ENCODE peak calls at places on chromosomes 11 and 22, in ten cellular contexts. H, M, P, W, T, O, N, Y, J and E are unnamed samples.

GRCh38 chr11:47233989-47234668 is 14.5 kb downstream of the ACP2 start:
- DNase-seq in Y (no peak), P (peak), J (no peak), O (peak), H (no peak), W (peak), T (peak), N (peak), M (no peak), E (peak)

GRCh38 chr11:124193221-124193945 is 10.2 kb downstream of the OR10D3 start:
- DNase-seq in H (no peak), M (no peak), T (no peak), W (no peak), P (no peak), O (no peak), Y (no peak), J (no peak), N (no peak), E (no peak)

GRCh38 chr11:45805305-45806071 is 539 bp downstream of the SLC35C1 start:
- DNase-seq in N (peak), O (peak), M (peak), P (peak), W (peak), Y (no peak), H (no peak), T (peak), J (peak), E (peak)

GRCh38 chr11:35539781-35540281 is 14.4 kb upstream of the PAMR1 start:
- DNase-seq in Y (no peak), J (no peak), N (peak), W (no peak), H (no peak), T (no peak), O (no peak), M (no peak), P (no peak), E (peak)

GRCh38 chr22:20979243-20979809 is 2.8 kb upstream of the LZTR1 start:
- DNase-seq in P (peak), Y (no peak), N (peak), O (peak), M (no peak), J (peak), H (peak), T (peak), W (peak), E (no peak)

GRCh38 chr11:76025068-76025467 is 181.2 kb downstream of the WNT11 start:
- DNase-seq in N (peak), W (no peak), H (no peak), P (peak), O (no peak), Y (no peak), J (no peak), M (no peak), T (peak), E (no peak)

GRCh38 chr22:45903355-45904149 is 73.4 kb downstream of the WNT7B start:
- DNase-seq in P (peak), T (no peak), N (peak), J (no peak), Y (no peak), O (no peak), M (no peak), W (no peak), H (no peak), E (no peak)

GRCh38 chr11:103529217-103529684 is 420.0 kb downstream of the DYNC2H1 start:
- DNase-seq in O (no peak), Y (no peak), T (no peak), H (no peak), W (no peak), P (peak), N (peak), J (no peak), M (no peak), E (peak)

GRCh38 chr11:14554959-14555358 is 34.8 kb upstream of the PSMA1 start:
- DNase-seq in T (no peak), M (no peak), P (no peak), H (no peak), J (no peak), Y (no peak), N (no peak), O (no peak), W (no peak), E (no peak)

GRCh38 chr22:44068422-44069191 is 44.5 kb downstream of the PARVB start:
- DNase-seq in J (peak), H (no peak), Y (no peak), P (no peak), T (no peak), M (no peak), O (no peak), N (no peak), W (no peak), E (no peak)

GRCh38 chr11:86761978-86762377 is 38.4 kb upstream of the PRSS23 start:
- DNase-seq in O (no peak), N (peak), T (no peak), H (no peak), Y (no peak), P (no peak), J (no peak), M (no peak), W (no peak), E (no peak)

GRCh38 chr22:46584081-46584903 is 35.9 kb upstream of the GRAMD4 start:
- DNase-seq in J (peak), T (peak), H (no peak), W (no peak), N (peak), Y (no peak), O (no peak), M (no peak), P (no peak), E (no peak)

GRCh38 chr22:49460662-49461371 is 366.9 kb downstream of the BRD1 start:
- DNase-seq in Y (no peak), J (no peak), N (no peak), P (no peak), T (peak), O (no peak), M (no peak), W (no peak), H (no peak), E (no peak)

GRCh38 chr22:35995772-35996171 is 32.9 kb downstream of the RBFOX2 start:
- DNase-seq in O (no peak), N (peak), T (no peak), W (no peak), P (peak), H (no peak), J (no peak), Y (peak), M (no peak), E (no peak)

GRCh38 chr22:39214383-39215069 is 30.3 kb downstream of the PDGFB start:
- DNase-seq in P (no peak), H (no peak), Y (no peak), O (no peak), J (peak), W (peak), T (no peak), M (no peak), N (no peak), E (no peak)

GRCh38 chr11:87443707-87444106 is 406.0 kb downstream of the TMEM135 start:
- DNase-seq in W (no peak), J (no peak), T (no peak), H (no peak), Y (no peak), O (no peak), N (no peak), M (no peak), P (no peak), E (no peak)

GRCh38 chr11:9017773-9018172 is 14.0 kb upstream of the NRIP3 start:
- DNase-seq in O (no peak), T (no peak), H (no peak), J (peak), N (no peak), W (no peak), M (no peak), Y (peak), P (no peak), E (no peak)

GRCh38 chr11:62851807-62852522 is 12.6 kb upstream of the WDR74 start:
- DNase-seq in Y (no peak), J (no peak), T (no peak), O (no peak), P (no peak), N (no peak), H (no peak), M (no peak), W (no peak), E (no peak)

GRCh38 chr11:76911415-76911808 is 50.7 kb downstream of the ACER3 start:
- DNase-seq in H (no peak), O (no peak), J (no peak), Y (no peak), T (no peak), W (no peak), P (no peak), N (no peak), M (no peak), E (no peak)

GRCh38 chr22:38882480-38882879 is 10.5 kb upstream of the CBX6 start:
- DNase-seq in H (no peak), J (no peak), Y (no peak), T (peak), M (no peak), P (no peak), N (no peak), W (no peak), O (no peak), E (no peak)

GRCh38 chr11:94948070-94948617 is 25.2 kb downstream of the CWC15 start:
- DNase-seq in J (no peak), W (no peak), P (no peak), N (no peak), O (no peak), T (no peak), H (no peak), M (no peak), Y (no peak), E (no peak)

GRCh38 chr11:16899708-16900107 is 114.5 kb downstream of the PLEKHA7 start:
- DNase-seq in H (no peak), O (no peak), N (no peak), W (no peak), Y (no peak), P (no peak), T (peak), J (no peak), M (no peak), E (no peak)

GRCh38 chr11:406796-407650 is 7.8 kb downstream of the SIGIRR start:
- DNase-seq in J (peak), M (no peak), O (peak), P (peak), H (peak), Y (no peak), T (peak), W (peak), N (peak), E (no peak)

GRCh38 chr11:96092511-96092910 is 168.6 kb upstream of the MTMR2 start:
- DNase-seq in P (no peak), N (no peak), H (no peak), O (no peak), T (no peak), W (no peak), M (no peak), J (no peak), Y (no peak), E (no peak)

GRCh38 chr22:38397189-38398097 is 57.6 kb downstream of the KCNJ4 start:
- DNase-seq in M (no peak), N (no peak), H (peak), P (peak), Y (no peak), W (peak), J (peak), T (peak), O (no peak), E (no peak)

GRCh38 chr11:132062031-132062430 is 691.6 kb downstream of the NTM start:
- DNase-seq in H (no peak), P (no peak), O (no peak), W (no peak), J (no peak), Y (no peak), N (no peak), M (peak), T (peak), E (no peak)

GRCh38 chr22:50525991-50526848 is 822 bp upstream of the SCO2 start:
- DNase-seq in O (peak), T (peak), N (peak), M (peak), J (peak), Y (peak), W (peak), P (peak), H (peak), E (peak)

GRCh38 chr11:128911701-128912100 is 20.5 kb downstream of the KCNJ5 start:
- DNase-seq in P (no peak), H (no peak), T (no peak), Y (no peak), M (no peak), W (no peak), J (no peak), O (no peak), N (no peak), E (no peak)

GRCh38 chr11:65786008-65786785 is 666 bp upstream of the OVOL1 start:
- DNase-seq in T (no peak), O (peak), M (no peak), H (peak), N (no peak), P (no peak), Y (no peak), W (peak), J (peak), E (no peak)